ENCODE peak calls at places on chromosome 16, in six cellular contexts. Z is activated CD8-positive, alpha-beta T cell treated with anti-CD3 and anti-CD28 coated beads, Interleukin-2, amount 10 ng/mL, durations not matched to agents 7 days and 5 days; V is aorta; S is SK-N-SH treated with all-trans-retinoic acid at 6 μM for 48 hours; I is gastroesophageal sphincter; Y is activated B cell treated with CpG ODN at 0.5 μM for 24 hours. K is an unnamed sample.

GRCh38 chr16:86072328-86073102 is 173.6 kb downstream of the IRF8 start:
- ATAC-seq in I (peak), Z (no peak), V (no peak), Y (no peak), S (peak), K (no peak)

GRCh38 chr16:78900039-78900811 is 700.3 kb downstream of the MAF start:
- ATAC-seq in S (no peak), Z (no peak), Y (no peak), V (no peak), I (no peak), K (no peak)

GRCh38 chr16:47613251-47613650 is 152.1 kb downstream of the PHKB start:
- ATAC-seq in V (no peak), Z (no peak), Y (no peak), S (no peak), I (no peak), K (no peak)

GRCh38 chr16:66728804-66729203 is 22.6 kb downstream of the DYNC1LI2 start:
- ATAC-seq in Y (no peak), V (no peak), I (no peak), S (peak), Z (no peak), K (no peak)

GRCh38 chr16:19808061-19808621 is 76.5 kb downstream of the GPRC5B start:
- ATAC-seq in S (no peak), Y (no peak), V (peak), Z (no peak), I (no peak), K (no peak)

GRCh38 chr16:57794849-57795430 is 7.4 kb downstream of the KIFC3 start:
- ATAC-seq in Z (peak), S (no peak), I (no peak), Y (no peak), V (no peak), K (no peak)

GRCh38 chr16:67941469-67942199 is 2.3 kb downstream of the LCAT start:
- ATAC-seq in Y (no peak), I (no peak), S (peak), Z (no peak), V (no peak), K (no peak)

GRCh38 chr16:56525154-56525720 is 5.4 kb upstream of the BBS2 start:
- ATAC-seq in V (no peak), Y (no peak), I (no peak), S (peak), Z (no peak), K (no peak)

GRCh38 chr16:48157794-48158193 is 2.0 kb upstream of the ABCC12 start:
- ATAC-seq in S (peak), Y (no peak), Z (no peak), V (no peak), I (no peak), K (no peak)

GRCh38 chr16:67429799-67430503 is 970 bp upstream of the HSD11B2 start:
- ATAC-seq in I (no peak), Z (no peak), S (no peak), Y (no peak), V (peak), K (no peak)

GRCh38 chr16:19005561-19006445 is 22.1 kb downstream of the TMC7 start:
- ATAC-seq in S (no peak), V (peak), I (peak), Z (no peak), Y (no peak), K (no peak)

GRCh38 chr16:24024971-24025370 is 189.2 kb downstream of the PRKCB start:
- ATAC-seq in Y (no peak), Z (no peak), V (no peak), S (no peak), I (no peak), K (no peak)

GRCh38 chr16:23949630-23950290 is 114.0 kb downstream of the PRKCB start:
- ATAC-seq in V (no peak), Z (peak), S (no peak), Y (peak), I (no peak), K (peak)

GRCh38 chr16:77570574-77570973 is 135.7 kb upstream of the ADAMTS18 start:
- ATAC-seq in I (no peak), S (no peak), Z (no peak), Y (no peak), V (no peak), K (no peak)

GRCh38 chr16:51248217-51248616 is 97.1 kb upstream of the SALL1 start:
- ATAC-seq in V (no peak), I (no peak), S (no peak), Y (no peak), Z (no peak), K (no peak)

GRCh38 chr16:78142784-78143183 is 43.3 kb downstream of the WWOX start:
- ATAC-seq in Z (no peak), S (peak), V (peak), I (no peak), Y (no peak), K (no peak)

GRCh38 chr16:49857423-49858181 is 1.7 kb upstream of the ZNF423 start:
- ATAC-seq in S (no peak), V (peak), Z (peak), Y (no peak), I (peak), K (no peak)

GRCh38 chr16:66935319-66936011 is at the start of gene CES2:
- ATAC-seq in Z (no peak), S (peak), I (peak), V (peak), Y (no peak), K (no peak)

GRCh38 chr16:83727018-83727417 is 80.8 kb upstream of the HSBP1 start:
- ATAC-seq in I (no peak), S (no peak), V (no peak), Z (peak), Y (no peak), K (no peak)

GRCh38 chr16:492211-492875 is 35.2 kb upstream of the CAPN15 start:
- ATAC-seq in I (no peak), Y (peak), S (no peak), V (no peak), Z (no peak), K (no peak)

GRCh38 chr16:85490407-85490806 is 122.7 kb upstream of the GSE1 start:
- ATAC-seq in I (no peak), V (no peak), Y (no peak), S (no peak), Z (no peak), K (no peak)

GRCh38 chr16:20147091-20147490 is 73.4 kb upstream of the GPR139 start:
- ATAC-seq in S (no peak), Z (no peak), V (no peak), Y (no peak), I (no peak), K (no peak)

GRCh38 chr16:11597737-11598136 is 11.0 kb upstream of the LITAF start:
- ATAC-seq in Z (no peak), I (no peak), Y (no peak), S (no peak), V (no peak), K (no peak)

GRCh38 chr16:2181952-2182351 is 14.5 kb downstream of the CASKIN1 start:
- ATAC-seq in Z (no peak), S (no peak), I (no peak), V (no peak), Y (no peak), K (no peak)

GRCh38 chr16:81798311-81799137 is 19.4 kb downstream of the PLCG2 start:
- ATAC-seq in S (no peak), V (no peak), Y (peak), I (no peak), Z (peak), K (peak)

GRCh38 chr16:84315422-84315821 is 20.7 kb downstream of the WFDC1 start:
- ATAC-seq in Z (no peak), I (no peak), V (no peak), Y (no peak), S (no peak), K (no peak)

GRCh38 chr16:23274968-23275367 is 27.1 kb upstream of the SCNN1B start:
- ATAC-seq in I (no peak), V (no peak), Z (no peak), Y (no peak), S (peak), K (no peak)

GRCh38 chr16:88013091-88013609 is 61.9 kb downstream of the BANP start:
- ATAC-seq in Z (no peak), Y (no peak), I (no peak), S (no peak), V (no peak), K (no peak)

GRCh38 chr16:87780385-87780989 is 14.7 kb upstream of the KLHDC4 start:
- ATAC-seq in I (no peak), Z (peak), S (no peak), V (no peak), Y (peak), K (peak)

GRCh38 chr16:89695875-89696597 is 5.5 kb downstream of the SPATA2L start:
- ATAC-seq in I (no peak), Y (no peak), S (no peak), V (no peak), Z (no peak), K (no peak)

GRCh38 chr16:81442909-81443687 is 1.5 kb upstream of the CMIP start:
- ATAC-seq in I (no peak), V (no peak), S (no peak), Z (no peak), Y (no peak), K (no peak)

GRCh38 chr16:79365687-79366086 is 234.8 kb downstream of the MAF start:
- ATAC-seq in Z (no peak), S (no peak), Y (no peak), V (no peak), I (no peak), K (no peak)

GRCh38 chr16:4922721-4923342 is 14.1 kb downstream of the PPL start:
- ATAC-seq in I (no peak), S (no peak), V (no peak), Y (no peak), Z (no peak), K (no peak)

GRCh38 chr16:76899767-76900166 is 291.2 kb upstream of the MON1B start:
- ATAC-seq in Z (no peak), S (no peak), I (no peak), Y (no peak), V (no peak), K (no peak)

GRCh38 chr16:50209548-50210265 is 56.6 kb downstream of the TENT4B start:
- ATAC-seq in Y (no peak), V (no peak), S (no peak), I (no peak), Z (no peak), K (peak)

GRCh38 chr16:89200124-89200849 is at the start of gene SLC22A31:
- ATAC-seq in Z (no peak), V (no peak), S (no peak), I (no peak), Y (no peak), K (no peak)

GRCh38 chr16:70679653-70680494 is 6.0 kb downstream of the MTSS2 start:
- ATAC-seq in V (no peak), S (no peak), Z (no peak), I (peak), Y (no peak), K (peak)

GRCh38 chr16:57930533-57930932 is 40.4 kb downstream of the CNGB1 start:
- ATAC-seq in Y (no peak), V (no peak), S (no peak), Z (no peak), I (no peak), K (no peak)

GRCh38 chr16:11665071-11665491 is 3.2 kb upstream of the SNN start:
- ATAC-seq in S (no peak), I (no peak), V (no peak), Y (no peak), Z (no peak), K (no peak)